ENCODE peak calls at places on chromosomes 3 and 15, in four cellular contexts. H is NCI-H1105, K is activated T-cell treated with anti-CD3 and anti-CD28 coated beads for 48 hours, V is germinal center. A is an unnamed sample.

GRCh38 chr3:12954891-12955650 is 113.7 kb upstream of the RPL32 start:
- DNase-seq in H (peak; percentile 33), K (peak; percentile 29), V (peak; percentile 84), A (peak; percentile 37)

GRCh38 chr15:72865486-72865885 is 81.9 kb upstream of the ADPGK start:
- DNase-seq in H (no peak), V (no peak), K (no peak), A (no peak)

GRCh38 chr3:171417813-171418212 is 42.4 kb downstream of the TNIK start:
- DNase-seq in H (no peak), K (no peak), V (no peak), A (no peak)

GRCh38 chr3:123511726-123512125 is 62.8 kb upstream of the ADCY5 start:
- DNase-seq in H (no peak), K (no peak), V (no peak), A (no peak)

GRCh38 chr3:187264946-187265345 is 26.6 kb downstream of the MASP1 start:
- DNase-seq in V (no peak), H (no peak), K (no peak), A (no peak)

GRCh38 chr3:179432021-179432420 is 19.2 kb downstream of the GNB4 start:
- DNase-seq in V (no peak), K (no peak), H (no peak), A (no peak)

GRCh38 chr3:123952844-123953520 is 8.0 kb downstream of the CCDC14 start:
- DNase-seq in K (no peak), V (no peak), H (no peak), A (no peak)

GRCh38 chr15:57302640-57303257 is 73.6 kb upstream of the CGNL1 start:
- DNase-seq in K (no peak), V (no peak), H (no peak), A (no peak)

GRCh38 chr3:135792174-135792573 is 173.4 kb upstream of the PPP2R3A start:
- DNase-seq in V (no peak), K (no peak), H (peak; percentile 74), A (no peak)

GRCh38 chr15:53979051-53979788 is 979 bp downstream of the UNC13C start:
- DNase-seq in H (no peak), K (no peak), V (no peak), A (no peak)

GRCh38 chr15:35958936-35959335 is 413.0 kb upstream of the DPH6 start:
- DNase-seq in V (no peak), H (no peak), K (no peak), A (no peak)

GRCh38 chr3:155807823-155808222 is 1.7 kb upstream of the C3orf33 start:
- DNase-seq in V (no peak), K (no peak), H (no peak), A (no peak)

GRCh38 chr3:190534386-190534785 is 20.5 kb downstream of the IL1RAP start:
- DNase-seq in H (no peak), K (no peak), V (no peak), A (no peak)

A was measured in GM13976.